ENCODE peak calls at places on chromosomes 3 and 15, in seven cellular contexts. C is HCT116, N is fibroblast of lung, F is upper lobe of right lung, T is dorsolateral prefrontal cortex, U is brain microvascular endothelial cell, X is vagina. R is an unnamed sample.
A peak's percentile ranks its signal among the peaks of the same experiment; 100 is the strongest.

GRCh38 chr3:71862374-71863145 is 77.6 kb upstream of the PROK2 start:
- DNase-seq in F (no peak), T (no peak), X (no peak), U (no peak), C (no peak), N (no peak), R (no peak)

GRCh38 chr3:196135693-196136639 is 54.1 kb upstream of the TFRC start:
- DNase-seq in F (peak; percentile 82), X (no peak), U (no peak), C (no peak), T (no peak), N (no peak), R (peak; percentile 86)

GRCh38 chr3:59884409-59884808 is 834.6 kb upstream of the CFAP20DC start:
- DNase-seq in F (no peak), C (no peak), N (no peak), X (no peak), T (no peak), U (no peak), R (no peak)

GRCh38 chr3:102896851-102897621 is 462.2 kb downstream of the ZPLD1 start:
- DNase-seq in U (no peak), F (no peak), N (peak; percentile 23), C (no peak), T (no peak), X (no peak), R (no peak)

GRCh38 chr3:99702953-99703352 is 64.6 kb downstream of the COL8A1 start:
- DNase-seq in N (peak; percentile 85), C (no peak), F (no peak), U (peak; percentile 47), X (no peak), T (no peak), R (no peak)

GRCh38 chr3:9247361-9248231 is 1.9 kb downstream of the SRGAP3 start:
- DNase-seq in F (no peak), X (no peak), N (no peak), C (no peak), U (no peak), T (no peak), R (no peak)

GRCh38 chr3:113575191-113575590 is 42.8 kb downstream of the SIDT1 start:
- DNase-seq in C (no peak), T (no peak), F (no peak), X (no peak), N (no peak), U (no peak), R (no peak)

GRCh38 chr3:157807286-157807685 is 298.9 kb downstream of the SHOX2 start:
- DNase-seq in X (no peak), N (no peak), C (no peak), U (no peak), T (no peak), F (no peak), R (peak; percentile 17)

GRCh38 chr3:170542704-170543103 is 43.2 kb downstream of the SLC7A14 start:
- DNase-seq in X (no peak), U (no peak), F (no peak), N (peak; percentile 43), C (no peak), T (no peak), R (no peak)

GRCh38 chr3:150449169-150449721 is 41.1 kb downstream of the TSC22D2 start:
- DNase-seq in F (no peak), N (peak; percentile 91), U (no peak), T (no peak), X (no peak), C (no peak), R (peak; percentile 34)

GRCh38 chr3:53534996-53535395 is 40.6 kb downstream of the CACNA1D start:
- DNase-seq in F (no peak), T (no peak), C (no peak), U (no peak), X (no peak), N (no peak), R (no peak)

GRCh38 chr3:143956858-143957257 is 14.8 kb upstream of the DIPK2A start:
- DNase-seq in X (no peak), N (peak; percentile 31), C (no peak), T (no peak), F (no peak), U (no peak), R (no peak)

DNA sequence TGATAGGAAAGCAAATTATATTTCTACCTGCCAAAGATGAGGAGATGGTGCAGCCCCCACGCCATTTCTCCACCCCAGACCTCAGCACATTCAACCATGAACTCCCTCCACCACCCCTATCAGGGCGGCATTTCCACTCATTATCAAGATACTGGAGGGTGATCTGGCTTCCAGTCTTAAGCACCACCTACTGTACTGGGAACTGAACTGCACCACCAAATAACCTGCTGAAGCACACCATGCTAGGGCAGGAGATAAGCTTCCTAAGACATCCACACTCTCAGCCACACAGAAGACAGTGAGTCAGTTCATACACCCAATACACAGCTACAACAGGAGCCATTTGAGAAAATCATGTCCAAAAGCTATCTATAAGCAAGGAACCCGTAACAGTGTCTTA is 98.8 kb downstream of the FGF7 start:
- DNase-seq in F (no peak), N (peak; percentile 6), C (peak; percentile 6), U (peak; percentile 43), X (no peak), T (no peak), R (no peak)
- TF ChIP-seq CTCF in F (no peak), N (peak; percentile 15), C (peak; percentile 14), U (peak; percentile 44), X (no peak), T (no peak), R (no peak)

GRCh38 chr3:19147905-19148767 is at the start of gene KCNH8:
- DNase-seq in X (no peak), C (no peak), N (no peak), T (peak; percentile 61), U (no peak), F (no peak), R (no peak)
- H3K27ac ChIP-seq in X (peak within 1 kb of the TSS; percentile 15), C (no peak within 1 kb of the TSS), N (no peak within 1 kb of the TSS), T (peak within 1 kb of the TSS; percentile 87), U (no peak within 1 kb of the TSS), F (no peak within 1 kb of the TSS), R (no peak within 1 kb of the TSS)

DNA sequence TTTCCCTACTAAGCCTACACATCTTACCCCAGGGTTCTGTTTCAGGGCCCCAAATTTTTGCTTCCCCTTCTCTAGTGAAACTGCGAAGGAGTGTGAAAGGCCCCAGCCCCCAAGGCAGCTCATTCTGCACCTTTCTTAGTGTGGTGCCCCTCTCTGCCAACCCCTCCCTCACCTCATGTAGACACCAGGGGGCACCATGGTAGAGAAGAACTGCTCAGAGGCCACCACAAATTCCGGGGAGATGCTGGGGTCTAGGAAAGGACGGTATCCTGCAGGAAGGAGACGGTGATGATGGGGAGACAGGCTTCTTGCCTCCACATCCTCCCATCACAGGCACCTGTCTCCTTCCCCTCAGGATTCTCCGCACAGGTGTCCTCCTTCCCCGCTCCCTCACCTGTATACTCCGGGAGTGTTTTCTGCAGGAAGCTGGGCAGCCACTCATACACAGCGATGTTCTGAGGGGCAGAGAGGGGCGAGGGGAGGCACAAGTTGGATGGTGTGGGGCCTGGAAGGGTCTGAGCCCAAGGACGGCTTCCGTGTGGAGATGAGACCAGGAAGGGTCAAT is 3.6 kb downstream of the DUOX2 start:
- DNase-seq in U (no peak), N (no peak), C (no peak), X (no peak), T (no peak), F (peak; percentile 32), R (no peak)
- TF ChIP-seq CTCF in U (peak; percentile 39), N (no peak), C (no peak), X (no peak), T (no peak), F (no peak), R (no peak)

DNA sequence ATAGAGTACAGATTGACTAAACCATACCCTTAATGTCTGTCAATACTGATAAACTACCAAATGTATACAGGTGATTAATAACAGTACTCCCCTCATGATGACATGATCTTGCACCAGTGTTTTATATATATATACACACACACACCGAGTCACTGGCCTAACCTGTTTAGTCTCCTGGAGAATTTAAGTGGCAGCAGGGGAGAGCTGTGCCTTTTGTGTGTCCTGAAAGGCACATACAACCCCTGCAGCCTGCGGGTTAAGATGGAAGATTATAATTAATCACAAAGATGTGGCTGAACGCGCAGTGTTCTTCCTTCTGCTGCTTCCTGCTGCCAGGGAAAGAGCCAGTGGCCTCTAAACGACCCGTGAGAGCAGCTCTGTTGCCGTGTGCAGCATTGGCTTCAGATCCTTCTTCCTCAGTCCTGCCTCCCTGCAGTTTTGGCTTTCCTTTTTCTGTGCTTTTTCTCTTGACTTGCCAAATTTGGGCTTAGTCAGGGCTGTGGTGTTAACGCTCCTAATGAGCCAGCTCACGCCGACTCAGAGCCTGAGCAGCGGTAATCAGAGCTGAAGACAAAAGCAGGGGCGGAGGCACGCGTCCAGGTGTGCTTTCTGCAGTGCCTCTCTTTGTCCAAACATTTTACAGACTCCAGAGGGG is 42.5 kb upstream of the UBE3A start:
- DNase-seq in X (no peak), N (peak; percentile 28), U (no peak), T (peak; percentile 56), F (no peak), C (no peak), R (peak; percentile 27)
- H3K27ac ChIP-seq in X (no peak overlapping the region), N (no peak overlapping the region), U (no peak overlapping the region), T (peak overlapping the region; percentile 55), F (no peak overlapping the region), C (no peak overlapping the region), R (peak overlapping the region; percentile 26)

DNA sequence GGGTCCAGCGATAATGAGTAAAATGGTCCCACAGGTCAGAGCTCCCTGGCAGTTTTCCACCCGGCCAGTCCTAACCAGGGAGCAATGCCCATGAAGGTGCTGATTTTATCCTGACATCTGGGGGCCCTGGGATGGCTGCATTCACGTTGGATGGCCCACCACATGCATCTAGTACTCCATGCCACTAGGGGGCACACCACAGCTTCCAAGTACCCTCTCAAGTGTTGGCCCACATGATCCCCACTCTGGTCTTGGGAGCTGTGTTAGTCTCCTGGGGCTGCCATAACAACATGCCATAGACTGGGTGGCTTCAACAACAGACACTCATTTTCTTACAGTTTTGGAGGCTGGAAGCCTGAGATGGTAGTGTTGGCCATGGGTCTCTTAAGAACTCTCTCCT is 225.5 kb downstream of the SLCO3A1 start:
- DNase-seq in C (peak; percentile 35), X (no peak), U (no peak), T (no peak), F (no peak), N (no peak), R (no peak)
- TF ChIP-seq CTCF in C (peak; percentile 65), X (no peak), U (peak; percentile 58), T (peak; percentile 34), F (no peak), N (peak; percentile 36), R (peak; percentile 31)

DNA sequence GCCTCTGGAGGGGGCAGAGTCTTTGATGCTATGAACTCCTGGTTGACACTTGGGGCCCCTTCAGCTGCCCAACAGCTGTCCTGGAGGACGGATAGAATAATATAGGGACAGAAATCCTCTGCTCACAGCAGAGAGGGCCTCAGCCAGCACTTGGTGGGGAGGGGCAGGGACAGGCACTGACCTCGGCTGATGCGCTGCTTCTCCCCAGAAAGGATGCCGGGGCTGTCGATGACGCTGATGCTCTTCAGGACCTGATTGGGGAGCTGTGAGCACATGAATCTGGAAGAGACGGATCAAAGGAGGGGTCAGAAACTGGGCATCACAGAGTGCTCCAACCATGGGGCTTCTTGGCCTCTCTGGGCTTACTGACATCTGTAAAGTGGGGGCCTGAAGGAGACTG is 29.5 kb downstream of the EHD4 start:
- DNase-seq in N (no peak), U (no peak), F (no peak), C (no peak), T (no peak), X (no peak), R (no peak)
- H3K27ac ChIP-seq in N (peak overlapping the region; percentile 91), U (no peak overlapping the region), F (no peak overlapping the region), C (no peak overlapping the region), T (no peak overlapping the region), X (no peak overlapping the region), R (peak overlapping the region; percentile 95)

GRCh38 chr15:48408337-48408736 is 77.1 kb downstream of the DUT start:
- DNase-seq in C (no peak), U (no peak), N (no peak), X (no peak), T (no peak), F (no peak), R (no peak)
- TF ChIP-seq CTCF in C (no peak), U (no peak), N (no peak), X (no peak), T (no peak), F (no peak), R (no peak)

R was measured in RWPE1.